ENCODE peak calls at places on chromosomes 2 and 18, in seven cellular contexts. Q is mesendoderm, P is endothelial cell of umbilical vein, Y is fibroblast of lung, I is GM23248, N is Karpas-422, D is mammary epithelial cell. S is an unnamed sample.

GRCh38 chr2:189698020-189698887 is 23.8 kb downstream of the ANKAR start:
- DNase-seq in Q (peak; percentile 89), I (peak; percentile 77), Y (peak; percentile 70), P (peak; percentile 60), D (peak; percentile 19), N (peak; percentile 82), S (peak; percentile 70)

GRCh38 chr2:30736461-30737325 is 70.6 kb downstream of the CAPN13 start:
- DNase-seq in I (no peak), Q (no peak), N (no peak), P (no peak), D (peak; percentile 57), Y (no peak), S (no peak)

GRCh38 chr2:157984866-157985265 is 108.7 kb upstream of the ACVR1 start:
- DNase-seq in Q (no peak), I (no peak), N (no peak), Y (no peak), P (no peak), D (no peak), S (no peak)

GRCh38 chr2:71186973-71187372 is 39.9 kb downstream of the PAIP2B start:
- DNase-seq in Y (no peak), N (no peak), P (no peak), D (no peak), I (no peak), Q (no peak), S (no peak)

GRCh38 chr2:157246212-157247067 is 11.1 kb upstream of the GALNT5 start:
- DNase-seq in Y (peak; percentile 79), I (peak; percentile 95), P (no peak), D (peak; percentile 97), Q (peak; percentile 85), N (no peak), S (no peak)

GRCh38 chr2:38462121-38462634 is 85.1 kb upstream of the ATL2 start:
- DNase-seq in I (peak; percentile 94), Q (no peak), N (no peak), Y (peak; percentile 90), D (peak; percentile 100), P (peak; percentile 36), S (no peak)

GRCh38 chr18:45688113-45688512 is 35.9 kb upstream of the SLC14A1 start:
- DNase-seq in N (peak; percentile 54), Q (no peak), P (no peak), Y (peak; percentile 43), I (peak; percentile 23), D (no peak), S (no peak)

GRCh38 chr2:222241054-222241453 is 57.7 kb downstream of the PAX3 start:
- DNase-seq in N (no peak), Y (no peak), I (no peak), Q (peak; percentile 82), P (no peak), D (no peak), S (no peak)

GRCh38 chr2:220506466-220506865 is 879.0 kb downstream of the SLC4A3 start:
- DNase-seq in P (no peak), I (no peak), Q (peak; percentile 23), Y (no peak), D (peak; percentile 52), N (no peak), S (no peak)

GRCh38 chr2:202681688-202682205 is 47.0 kb downstream of the FAM117B start:
- DNase-seq in P (no peak), Y (no peak), Q (no peak), I (no peak), D (no peak), N (no peak), S (no peak)

GRCh38 chr2:207122914-207123744 is 42.6 kb downstream of the KLF7 start:
- DNase-seq in D (no peak), Q (peak; percentile 98), N (no peak), P (peak; percentile 26), Y (no peak), I (no peak), S (no peak)
- H3K79me2 ChIP-seq in D (peaks cover 100% of the 10 kb centered on the region), Q (peaks cover 49% of the 10 kb centered on the region), N (no peaks in the 10 kb centered on the region), P (peaks cover 92% of the 10 kb centered on the region), Y (peaks cover 84% of the 10 kb centered on the region), I (peaks cover 100% of the 10 kb centered on the region), S (no peaks in the 10 kb centered on the region)

GRCh38 chr18:35296079-35296478 is 6.0 kb upstream of the ZSCAN30 start:
- DNase-seq in N (no peak), P (no peak), I (no peak), Q (no peak), Y (no peak), D (no peak), S (no peak)
- H3K79me2 ChIP-seq in N (peaks cover 94% of the 10 kb centered on the region), P (peaks cover 66% of the 10 kb centered on the region), I (peaks cover 100% of the 10 kb centered on the region), Q (peaks cover 9% of the 10 kb centered on the region), Y (peaks cover 31% of the 10 kb centered on the region), D (peaks cover 79% of the 10 kb centered on the region), S (peaks cover 2% of the 10 kb centered on the region)

GRCh38 chr2:164835302-164835701 is 6.3 kb downstream of the COBLL1 start:
- DNase-seq in I (no peak), Q (no peak), D (no peak), N (no peak), Y (no peak), P (no peak), S (no peak)

GRCh38 chr2:164826293-164827243 is 15.1 kb downstream of the COBLL1 start:
- DNase-seq in N (no peak), Q (no peak), P (peak; percentile 66), D (peak; percentile 73), I (peak; percentile 50), Y (no peak), S (no peak)

GRCh38 chr2:164831887-164832286 is 9.7 kb downstream of the COBLL1 start:
- DNase-seq in Y (no peak), I (no peak), P (peak; percentile 46), Q (no peak), N (no peak), D (no peak), S (no peak)

GRCh38 chr2:164836907-164837306 is 4.7 kb downstream of the COBLL1 start:
- DNase-seq in Y (no peak), N (no peak), Q (no peak), P (no peak), D (no peak), I (no peak), S (no peak)

GRCh38 chr2:164831180-164831579 is 10.4 kb downstream of the COBLL1 start:
- DNase-seq in P (no peak), Q (no peak), N (no peak), D (no peak), I (no peak), Y (no peak), S (no peak)
- H3K79me2 ChIP-seq in P (peaks cover 11% of the 10 kb centered on the region), Q (no peaks in the 10 kb centered on the region), N (no peaks in the 10 kb centered on the region), D (peaks cover 76% of the 10 kb centered on the region), I (no peaks in the 10 kb centered on the region), Y (peaks cover 6% of the 10 kb centered on the region), S (no peaks in the 10 kb centered on the region)

DNA sequence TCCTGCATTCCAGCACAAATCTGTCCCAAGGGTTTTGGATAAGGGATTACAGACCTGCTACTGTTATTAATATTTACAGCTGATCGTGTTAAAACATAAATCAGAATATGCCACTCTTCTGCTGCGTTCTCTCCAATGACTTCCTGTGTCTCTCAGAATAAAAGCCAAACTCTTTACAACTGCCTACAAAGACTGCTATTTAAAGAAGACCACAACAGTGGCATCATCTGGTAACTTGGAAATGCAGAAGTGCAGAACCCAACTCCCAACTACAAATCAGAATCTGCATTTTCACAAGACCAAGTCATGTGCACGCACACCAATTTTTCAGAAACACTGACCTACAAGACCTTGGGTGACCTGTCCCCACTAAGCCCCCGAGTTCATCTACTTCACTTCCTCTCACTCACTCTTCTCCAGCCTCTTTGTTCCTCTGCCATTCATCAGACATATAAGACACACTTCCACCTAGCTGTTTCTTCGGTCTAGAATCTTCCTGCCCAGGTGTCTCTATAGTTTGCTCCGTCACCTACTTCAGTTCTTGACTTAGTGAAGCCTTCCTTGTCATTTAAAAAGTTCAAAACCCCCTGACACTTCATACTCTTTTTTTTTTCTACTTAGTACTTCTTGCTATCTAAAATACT is 36.0 kb downstream of the CHN1 start:
- DNase-seq in N (no peak), I (no peak), Y (no peak), Q (no peak), D (no peak), P (no peak), S (no peak)
- H3K79me2 ChIP-seq in N (no peaks in the 10 kb centered on the region), I (no peaks in the 10 kb centered on the region), Y (no peaks in the 10 kb centered on the region), Q (peaks cover 37% of the 10 kb centered on the region), D (no peaks in the 10 kb centered on the region), P (peaks cover 4% of the 10 kb centered on the region), S (no peaks in the 10 kb centered on the region)

DNA sequence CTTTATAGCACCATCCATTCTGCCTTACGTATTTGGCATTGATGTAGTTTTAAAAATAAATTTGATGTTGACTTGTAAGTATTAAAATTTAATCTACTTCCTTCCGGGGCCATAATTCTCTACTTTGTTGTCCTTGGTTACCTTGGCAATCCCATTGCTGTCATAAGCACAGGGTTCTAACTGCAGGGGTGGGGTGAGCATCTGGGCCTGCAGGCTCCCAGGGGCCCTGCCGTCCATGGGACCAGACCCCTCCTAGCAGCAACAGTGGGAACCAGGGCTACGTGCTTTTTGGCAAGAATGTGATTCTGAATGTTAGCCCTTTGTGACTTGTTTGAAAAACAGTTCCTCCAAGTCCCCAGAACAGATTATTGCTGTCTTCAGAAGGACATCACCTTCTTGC is 4.9 kb downstream of the ASAP2 start:
- DNase-seq in Y (no peak), N (no peak), I (peak; percentile 57), D (no peak), P (peak; percentile 44), Q (no peak), S (no peak)
- H3K79me2 ChIP-seq in Y (peaks cover 77% of the 10 kb centered on the region), N (no peaks in the 10 kb centered on the region), I (peaks cover 94% of the 10 kb centered on the region), D (peaks cover 95% of the 10 kb centered on the region), P (peaks cover 94% of the 10 kb centered on the region), Q (no peaks in the 10 kb centered on the region), S (no peaks in the 10 kb centered on the region)

GRCh38 chr2:66462196-66462825 is 27.4 kb downstream of the MEIS1 start:
- DNase-seq in P (no peak), Y (no peak), Q (no peak), D (no peak), N (no peak), I (no peak), S (no peak)
- H3K79me2 ChIP-seq in P (no peaks in the 10 kb centered on the region), Y (peaks cover 77% of the 10 kb centered on the region), Q (no peaks in the 10 kb centered on the region), D (no peaks in the 10 kb centered on the region), N (no peaks in the 10 kb centered on the region), I (peaks cover 98% of the 10 kb centered on the region), S (no peaks in the 10 kb centered on the region)

DNA sequence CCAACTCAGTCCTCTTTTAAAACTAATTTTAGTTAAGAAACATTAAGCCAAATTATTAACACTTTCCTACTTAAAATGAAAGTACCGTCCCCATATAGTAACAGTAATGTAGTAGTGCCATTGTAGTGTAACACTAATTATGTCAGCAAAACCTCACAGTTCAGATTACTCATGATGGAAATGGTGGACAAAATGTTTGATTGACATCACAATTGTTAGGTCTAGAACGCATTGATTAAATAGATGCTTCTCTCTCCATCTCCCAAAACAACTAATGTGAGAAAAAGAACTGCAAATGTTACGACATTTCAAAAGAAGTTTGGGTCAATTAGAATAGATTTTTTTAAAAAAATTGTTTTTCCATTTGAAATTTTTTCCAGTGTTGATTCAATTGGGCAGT is 1.2 kb upstream of the ATF2 start:
- DNase-seq in D (no peak), Y (no peak), Q (no peak), P (no peak), N (peak; percentile 48), I (peak; percentile 6), S (no peak)
- H3K79me2 ChIP-seq in D (peaks cover 48% of the 10 kb centered on the region), Y (peaks cover 38% of the 10 kb centered on the region), Q (peaks cover 28% of the 10 kb centered on the region), P (peaks cover 38% of the 10 kb centered on the region), N (peaks cover 43% of the 10 kb centered on the region), I (peaks cover 38% of the 10 kb centered on the region), S (peaks cover 45% of the 10 kb centered on the region)

GRCh38 chr2:96304606-96305005 is 740 bp downstream of the SNRNP200 start:
- DNase-seq in Y (no peak), Q (no peak), D (no peak), N (no peak), I (peak; percentile 5), P (no peak), S (no peak)
- H3K79me2 ChIP-seq in Y (peaks cover 15% of the 10 kb centered on the region), Q (peaks cover 18% of the 10 kb centered on the region), D (peaks cover 48% of the 10 kb centered on the region), N (peaks cover 47% of the 10 kb centered on the region), I (peaks cover 60% of the 10 kb centered on the region), P (peaks cover 20% of the 10 kb centered on the region), S (peaks cover 36% of the 10 kb centered on the region)

GRCh38 chr18:57743008-57743407 is 60.1 kb downstream of the ATP8B1 start:
- DNase-seq in P (peak; percentile 52), D (peak; percentile 83), Q (no peak), Y (peak; percentile 54), I (peak; percentile 93), N (no peak), S (no peak)
- H3K79me2 ChIP-seq in P (peaks cover 36% of the 10 kb centered on the region), D (peaks cover 13% of the 10 kb centered on the region), Q (no peaks in the 10 kb centered on the region), Y (peaks cover 89% of the 10 kb centered on the region), I (peaks cover 85% of the 10 kb centered on the region), N (no peaks in the 10 kb centered on the region), S (no peaks in the 10 kb centered on the region)